ENCODE peak calls at places on chromosomes 13 and 19, in nine cellular contexts. M, X, Q, T, A, V, O, H and Y are unnamed samples.

GRCh38 chr13:109451726-109452125 is 334.7 kb downstream of the IRS2 start:
- DNase-seq in A (no peak), O (peak), X (no peak), V (no peak), M (peak), H (no peak), T (peak), Q (no peak), Y (no peak)

GRCh38 chr13:98285317-98285716 is 108.2 kb upstream of the RNF113B start:
- DNase-seq in T (no peak), X (no peak), H (peak), V (no peak), M (peak), O (no peak), A (peak), Q (no peak), Y (no peak)

GRCh38 chr13:45195421-45195820 is 5.4 kb downstream of the KCTD4 start:
- DNase-seq in O (no peak), V (no peak), M (no peak), X (no peak), Q (no peak), H (no peak), T (no peak), A (no peak), Y (peak)

GRCh38 chr19:43624933-43625332 is 5.5 kb upstream of the ZNF428 start:
- DNase-seq in Q (peak), A (no peak), M (peak), O (no peak), V (no peak), X (no peak), H (peak), T (peak), Y (peak)

GRCh38 chr13:44764334-44764733 is 188.2 kb upstream of the TSC22D1 start:
- DNase-seq in T (peak), A (no peak), H (no peak), Q (peak), O (no peak), X (no peak), V (no peak), M (no peak), Y (no peak)

GRCh38 chr13:100675660-100676129 is 1.1 kb upstream of the TMTC4 start:
- DNase-seq in O (no peak), M (no peak), A (no peak), H (no peak), T (no peak), Q (no peak), X (no peak), V (no peak), Y (no peak)

GRCh38 chr19:18660051-18660910 is 23.2 kb upstream of the CRTC1 start:
- DNase-seq in O (peak), X (peak), T (no peak), Q (peak), M (peak), V (peak), A (no peak), H (peak), Y (peak)

GRCh38 chr19:40363128-40363527 is 14.6 kb downstream of the PLD3 start:
- DNase-seq in A (no peak), M (peak), T (no peak), X (no peak), V (no peak), H (no peak), Q (no peak), O (no peak), Y (peak)

GRCh38 chr19:17246681-17247425 is 1.1 kb upstream of the NR2F6 start:
- DNase-seq in T (no peak), Q (peak), H (peak), X (peak), M (peak), A (peak), O (peak), V (no peak), Y (peak)

GRCh38 chr19:3225677-3226093 is 1.2 kb downstream of the CELF5 start:
- DNase-seq in O (no peak), A (no peak), X (no peak), T (no peak), H (no peak), M (no peak), Q (no peak), V (no peak), Y (no peak)

GRCh38 chr19:3220576-3220975 is 3.9 kb upstream of the CELF5 start:
- DNase-seq in O (no peak), A (no peak), X (no peak), H (no peak), M (no peak), T (no peak), V (no peak), Q (no peak), Y (no peak)

GRCh38 chr19:3227054-3227626 is 2.7 kb downstream of the CELF5 start:
- DNase-seq in V (no peak), H (no peak), X (no peak), M (no peak), O (no peak), Q (no peak), T (no peak), A (no peak), Y (no peak)

GRCh38 chr19:3222709-3223108 is 1.8 kb upstream of the CELF5 start:
- DNase-seq in M (no peak), X (no peak), H (no peak), A (no peak), T (no peak), V (no peak), O (no peak), Q (no peak), Y (no peak)

DNA sequence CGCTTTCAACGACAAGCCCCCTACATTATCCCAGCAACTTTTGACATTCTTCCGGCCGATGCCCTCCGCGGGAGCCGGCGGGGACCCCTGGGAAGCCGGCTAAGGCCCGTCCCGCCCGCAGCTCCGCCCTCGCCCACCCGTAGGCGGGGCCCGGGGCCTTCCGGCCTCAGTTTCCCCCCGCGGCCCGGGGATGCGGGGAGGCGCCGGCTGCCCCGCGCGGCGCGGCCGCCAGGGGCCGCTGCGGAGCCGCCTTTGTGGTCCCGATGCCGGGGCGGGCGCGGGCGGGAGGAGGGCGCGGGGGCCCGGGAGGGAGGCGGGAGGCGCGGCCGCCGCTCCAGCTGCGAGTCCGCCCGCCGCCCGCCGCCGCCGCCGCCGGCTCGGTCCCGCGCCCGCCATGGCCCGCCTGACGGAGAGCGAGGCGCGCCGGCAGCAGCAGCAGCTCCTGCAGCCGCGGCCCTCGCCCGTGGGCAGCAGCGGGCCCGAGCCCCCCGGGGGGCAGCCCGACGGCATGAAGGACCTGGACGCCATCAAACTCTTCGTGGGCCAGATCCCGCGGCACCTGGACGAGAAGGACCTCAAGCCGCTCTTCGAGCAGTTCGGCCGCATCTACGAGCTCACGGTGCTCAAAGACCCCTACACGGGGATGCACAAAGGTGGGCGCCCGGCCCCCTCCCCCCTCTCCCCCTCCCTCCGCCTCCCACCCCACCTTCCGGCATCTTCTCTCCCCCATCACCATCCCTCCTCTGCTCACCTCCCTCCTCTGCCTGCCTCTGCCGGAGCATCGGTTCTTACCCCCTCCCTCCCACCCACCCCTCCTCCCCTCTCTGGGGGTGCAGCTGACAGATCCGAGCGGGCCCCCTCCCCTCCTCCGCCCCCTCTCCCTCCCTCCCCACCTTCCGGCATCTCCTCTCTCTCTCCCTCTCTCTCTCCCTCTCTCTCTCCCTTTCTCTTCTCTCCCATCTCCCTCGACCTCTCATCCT is at the start of gene CELF5:
- DNase-seq in V (no peak), H (no peak), X (peak), T (peak), A (peak), O (no peak), Q (peak), M (peak), Y (peak)
- H3K4me3 ChIP-seq in V (no peak), H (peak), X (no peak), T (peak), A (peak), O (peak), Q (peak), M (no peak), Y (no peak)

DNA sequence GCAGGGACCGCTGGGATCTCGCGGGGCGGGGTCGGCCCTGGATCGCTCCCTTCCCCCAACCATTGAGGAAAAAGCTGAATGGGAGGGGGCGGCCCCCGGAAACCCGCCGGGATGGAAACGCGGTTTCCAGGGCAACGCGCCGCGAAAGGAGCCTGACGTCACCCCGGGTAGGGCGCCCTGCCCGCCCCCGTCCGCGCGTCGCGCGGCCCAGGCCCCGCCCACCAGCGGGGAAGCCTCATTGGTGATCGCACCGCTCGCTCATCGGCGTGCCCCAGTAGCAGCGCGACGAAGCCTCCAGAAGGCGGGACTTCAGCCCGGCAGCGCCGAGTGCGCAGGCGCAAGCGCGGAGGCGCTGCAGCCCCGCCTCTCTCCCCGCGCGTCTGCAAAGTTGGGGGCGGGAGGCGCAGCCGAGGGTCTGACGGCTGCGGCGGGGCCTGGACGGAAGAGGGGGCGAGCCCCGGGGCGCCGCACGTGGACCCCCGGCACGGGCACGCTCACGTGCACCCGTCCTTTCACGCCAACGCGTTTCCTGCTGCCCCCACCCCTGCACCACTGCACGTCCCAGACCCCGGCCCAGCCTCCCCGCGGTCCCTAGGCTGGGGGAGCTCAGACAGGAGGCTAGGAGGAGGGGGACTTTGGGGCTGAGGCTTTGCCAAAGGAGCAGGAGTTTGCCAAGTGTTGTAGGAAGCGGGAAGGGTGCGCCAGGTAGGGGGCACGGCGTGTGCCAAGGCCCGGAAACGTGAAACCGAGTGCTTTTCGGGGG is 8.2 kb upstream of the CIRBP start:
- DNase-seq in X (peak), H (peak), V (no peak), M (peak), O (peak), Q (peak), A (peak), T (peak), Y (peak)
- TF ChIP-seq CTCF in X (no peak), H (no peak), V (no peak), M (no peak), O (no peak), Q (no peak), A (no peak), T (no peak), Y (no peak)

GRCh38 chr19:54388001-54388802 is 23.5 kb upstream of the LAIR1 start:
- DNase-seq in O (no peak), A (no peak), Q (peak), H (no peak), X (no peak), T (no peak), M (peak), V (no peak), Y (no peak)
- H3K4me3 ChIP-seq in O (no peak), A (peak), Q (peak), H (peak), X (peak), T (peak), M (peak), V (peak), Y (peak)

GRCh38 chr13:52137489-52137888 is 8.6 kb upstream of the NEK5 start:
- DNase-seq in Q (no peak), T (peak), V (no peak), M (no peak), O (no peak), X (no peak), A (no peak), H (no peak), Y (no peak)

GRCh38 chr13:52147225-52147624 is 12.2 kb downstream of the NEK3 start:
- DNase-seq in A (no peak), V (no peak), Q (no peak), M (no peak), X (no peak), T (no peak), H (no peak), O (no peak), Y (no peak)

GRCh38 chr13:52136763-52137162 is 7.9 kb upstream of the NEK5 start:
- DNase-seq in T (no peak), V (no peak), X (no peak), H (no peak), O (no peak), M (no peak), A (no peak), Q (no peak), Y (no peak)

DNA sequence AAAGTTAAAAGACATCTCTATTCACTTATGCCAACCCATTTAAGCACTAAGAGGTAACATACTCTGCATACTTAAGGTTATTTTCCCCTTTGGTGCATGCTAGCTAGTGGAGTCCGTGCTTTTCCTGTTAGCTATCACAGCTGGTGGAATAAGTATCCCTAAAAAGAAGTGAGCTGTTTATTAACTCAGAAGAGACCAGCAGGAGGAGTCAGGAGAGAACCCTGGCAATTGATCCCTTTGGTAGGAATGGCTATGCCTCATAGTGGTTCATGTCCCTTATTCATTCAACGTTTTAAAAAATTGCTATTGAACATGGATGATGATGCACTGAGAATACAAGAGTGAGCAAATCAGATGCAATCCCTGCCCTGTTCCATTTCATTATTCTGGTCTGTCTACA is 12.4 kb upstream of the NEK5 start:
- DNase-seq in V (no peak), Q (no peak), M (peak), A (no peak), O (no peak), T (no peak), X (no peak), H (no peak), Y (peak)
- TF ChIP-seq CTCF in V (no peak), Q (no peak), M (peak), A (no peak), O (no peak), T (no peak), X (no peak), H (peak), Y (no peak)

DNA sequence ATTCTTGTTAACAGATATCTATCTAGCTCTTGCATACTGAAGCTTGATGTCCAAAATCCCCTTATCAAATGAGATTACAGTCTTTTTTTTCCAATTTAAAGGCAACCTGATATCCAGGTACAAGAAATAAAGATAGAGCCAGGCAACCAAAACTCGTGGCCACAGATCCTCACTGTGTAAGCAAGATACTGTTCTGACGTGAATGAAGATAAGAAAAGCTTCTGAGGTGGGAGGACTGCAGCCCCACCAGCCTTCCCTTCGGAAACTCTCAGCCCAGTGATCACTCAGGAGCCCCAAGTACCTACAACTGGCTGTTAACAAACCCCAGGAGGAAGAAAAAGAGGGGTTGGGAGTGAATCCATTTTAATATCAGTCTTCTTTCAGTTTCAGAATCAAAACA is 191.6 kb downstream of the EFNB2 start:
- DNase-seq in V (no peak), H (no peak), Q (no peak), M (no peak), X (no peak), T (no peak), O (no peak), A (no peak), Y (no peak)
- H3K4me3 ChIP-seq in V (no peak), H (no peak), Q (peak), M (peak), X (no peak), T (no peak), O (no peak), A (no peak), Y (no peak)

DNA sequence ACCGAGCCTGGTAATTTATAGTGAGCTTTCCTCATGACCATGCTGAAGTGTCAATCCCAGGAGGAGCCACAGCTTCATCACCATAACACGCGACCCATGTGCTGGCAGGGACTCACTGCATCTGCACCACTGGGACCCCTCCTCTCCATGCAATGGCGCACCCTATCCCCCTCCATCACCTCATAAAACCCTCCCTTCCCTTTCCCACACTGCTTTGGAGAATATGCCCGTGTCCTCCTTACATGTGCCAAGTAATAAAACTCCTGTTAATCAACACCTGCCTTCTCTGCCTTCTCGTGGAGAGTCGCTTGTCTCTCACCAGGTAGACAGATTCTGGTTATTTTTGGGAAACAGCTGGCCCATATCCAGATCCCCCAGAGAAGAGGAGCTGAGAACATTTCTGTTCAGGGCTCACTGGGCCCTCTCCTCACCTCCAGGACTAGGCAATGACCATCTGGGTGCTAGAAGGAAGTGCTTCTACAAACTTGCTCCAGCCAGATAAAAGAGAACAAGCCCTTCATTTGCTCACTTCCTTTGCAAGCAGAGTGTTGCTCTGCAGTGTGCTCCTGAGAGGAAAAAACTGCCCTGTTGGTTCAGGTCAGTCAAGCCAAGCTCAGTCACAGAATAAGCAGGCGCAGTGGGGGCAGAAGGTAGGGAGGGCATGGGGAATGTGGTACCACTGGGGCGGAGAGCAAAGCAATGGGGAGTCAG is 894.3 kb downstream of the UQCRFS1 start:
- DNase-seq in T (no peak), A (no peak), V (no peak), H (no peak), O (no peak), Q (no peak), M (no peak), X (no peak), Y (no peak)
- TF ChIP-seq CTCF in T (no peak), A (no peak), V (no peak), H (no peak), O (no peak), Q (no peak), M (no peak), X (no peak), Y (no peak)

DNA sequence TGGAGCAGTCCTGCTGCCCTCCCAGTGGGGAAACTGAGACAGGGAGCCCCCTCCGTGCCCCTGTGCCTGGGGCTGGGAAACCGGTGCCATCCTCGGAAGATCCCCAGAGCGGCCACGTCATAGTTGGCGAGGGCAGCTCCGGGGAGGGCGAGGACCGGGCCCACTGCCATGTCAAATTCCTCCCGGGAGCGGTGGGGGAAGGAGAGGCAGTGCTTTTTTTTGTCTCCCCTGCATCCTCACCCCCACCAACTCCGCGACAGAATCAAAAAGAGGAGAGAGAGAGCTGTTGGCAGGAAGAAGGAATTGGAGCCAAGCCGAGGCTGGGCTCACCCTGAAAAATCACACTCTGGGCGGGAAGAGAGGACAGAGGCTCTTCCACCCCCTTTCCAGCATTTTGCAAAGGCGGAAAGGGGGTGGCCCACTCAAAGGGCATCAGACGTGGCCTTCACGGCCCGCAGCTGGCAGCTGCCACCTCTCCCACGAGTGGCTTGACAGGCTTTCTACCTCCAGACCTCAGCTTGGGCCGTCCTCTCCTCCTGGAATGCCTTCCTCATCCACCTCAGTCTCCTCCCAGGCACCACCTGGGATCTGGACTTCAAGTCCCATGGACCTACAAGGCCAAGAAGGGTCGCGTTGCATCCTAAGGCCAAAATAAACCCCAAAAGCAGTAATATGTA is 19.6 kb upstream of the NFIC start:
- DNase-seq in M (no peak), A (peak), O (no peak), H (no peak), V (no peak), X (peak), Q (peak), T (no peak), Y (peak)
- H3K4me3 ChIP-seq in M (peak), A (no peak), O (no peak), H (no peak), V (peak), X (no peak), Q (no peak), T (no peak), Y (no peak)

DNA sequence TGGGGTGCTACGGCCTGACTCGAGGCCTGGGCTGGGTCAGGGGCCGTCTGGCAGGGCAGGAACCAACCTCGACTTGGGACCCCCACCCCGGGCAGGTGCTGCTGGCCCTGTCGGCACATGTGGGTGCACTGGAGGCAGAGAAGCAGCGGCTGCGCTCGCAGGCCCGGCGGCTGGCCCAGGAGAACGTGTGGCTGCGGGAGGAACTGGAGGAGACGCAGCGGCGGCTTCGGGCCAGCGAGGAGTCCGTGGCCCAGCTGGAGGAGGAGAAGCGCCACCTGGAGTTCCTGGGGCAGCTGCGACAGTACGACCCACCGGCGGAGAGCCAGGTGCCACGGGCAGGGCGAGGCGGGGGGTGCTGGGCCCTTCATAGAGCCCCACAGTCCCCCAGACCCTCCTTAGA is 5.9 kb downstream of the KLC3 start:
- DNase-seq in T (peak), A (no peak), M (no peak), X (no peak), O (no peak), V (no peak), Q (no peak), H (no peak), Y (no peak)
- TF ChIP-seq CTCF in T (no peak), A (no peak), M (peak), X (no peak), O (no peak), V (no peak), Q (no peak), H (no peak), Y (no peak)